ENCODE peak calls at places on chromosome 13, in six cellular contexts. A is ascending aorta, F is fibroblast of lung, N is SK-N-SH, O is cardiac muscle cell, Z is Peyer's patch. D is an unnamed sample.
A peak's percentile ranks its signal among the peaks of the same experiment; 100 is the strongest.

GRCh38 chr13:113947321-113948033 is 26.4 kb downstream of the C13orf46 start:
- DNase-seq in F (peak; percentile 64), A (no peak), Z (no peak), N (no peak), O (peak; percentile 70), D (no peak)

GRCh38 chr13:74142257-74142656 is 8.1 kb upstream of the KLF12 start:
- DNase-seq in O (no peak), F (no peak), A (no peak), N (no peak), Z (no peak), D (no peak)

GRCh38 chr13:69618838-69619237 is 488.8 kb upstream of the ATXN8OS start:
- DNase-seq in Z (no peak), A (no peak), O (no peak), N (no peak), F (no peak), D (no peak)

GRCh38 chr13:47033216-47033615 is 136.4 kb upstream of the HTR2A start:
- DNase-seq in A (no peak), O (peak; percentile 45), N (no peak), Z (no peak), F (peak; percentile 51), D (peak; percentile 60)

GRCh38 chr13:113880651-113881611 is 17.1 kb upstream of the GAS6 start:
- DNase-seq in A (no peak), N (no peak), Z (no peak), O (no peak), F (no peak), D (no peak)

GRCh38 chr13:31790992-31791391 is 51.7 kb downstream of the RXFP2 start:
- DNase-seq in A (no peak), F (no peak), Z (no peak), O (no peak), N (no peak), D (no peak)

GRCh38 chr13:91032104-91032503 is 315.4 kb upstream of the MIR17HG start:
- DNase-seq in F (no peak), O (no peak), Z (no peak), A (no peak), N (no peak), D (no peak)

GRCh38 chr13:83825676-83826075 is 56.6 kb downstream of the SLITRK1 start:
- DNase-seq in F (no peak), Z (no peak), A (no peak), N (no peak), O (no peak), D (peak; percentile 7)

GRCh38 chr13:32645854-32646253 is 59.6 kb downstream of the PDS5B start:
- DNase-seq in Z (no peak), F (no peak), O (no peak), A (no peak), N (no peak), D (no peak)

GRCh38 chr13:51997641-51998330 is 13.5 kb downstream of the ATP7B start:
- DNase-seq in Z (no peak), F (no peak), O (no peak), A (no peak), N (no peak), D (no peak)

GRCh38 chr13:106099765-106100164 is 435.7 kb downstream of the EFNB2 start:
- DNase-seq in A (no peak), O (no peak), Z (no peak), F (no peak), N (no peak), D (no peak)

GRCh38 chr13:30306762-30307193 is 573 bp downstream of the KATNAL1 start:
- DNase-seq in N (peak; percentile 93), Z (peak; percentile 91), A (peak; percentile 65), O (peak; percentile 94), F (peak; percentile 92), D (peak; percentile 98)

GRCh38 chr13:61286148-61286745 is 129.4 kb downstream of the PCDH20 start:
- DNase-seq in Z (no peak), O (no peak), F (no peak), A (no peak), N (peak; percentile 4), D (no peak)

GRCh38 chr13:60583196-60583908 is 186.3 kb downstream of the TDRD3 start:
- DNase-seq in O (peak; percentile 85), Z (no peak), A (no peak), N (no peak), F (peak; percentile 59), D (peak; percentile 17)

GRCh38 chr13:66468656-66469055 is 761.5 kb downstream of the PCDH9 start:
- DNase-seq in A (no peak), N (no peak), O (no peak), F (no peak), Z (no peak), D (peak; percentile 54)

GRCh38 chr13:110042253-110042652 is 255.9 kb upstream of the IRS2 start:
- DNase-seq in N (no peak), Z (no peak), F (no peak), A (no peak), O (no peak), D (peak; percentile 58)

GRCh38 chr13:89982406-89983085 is 1364.9 kb upstream of the MIR17HG start:
- DNase-seq in F (peak; percentile 48), Z (no peak), O (peak; percentile 65), A (no peak), N (no peak), D (peak; percentile 29)

GRCh38 chr13:113539822-113540221 is 44.7 kb upstream of the TFDP1 start:
- DNase-seq in Z (no peak), N (no peak), A (no peak), F (no peak), O (peak; percentile 34), D (no peak)

GRCh38 chr13:112887151-112887550 is 81.9 kb upstream of the MCF2L start:
- DNase-seq in N (no peak), F (no peak), A (no peak), Z (no peak), O (no peak), D (no peak)

GRCh38 chr13:30113983-30114491 is 193.3 kb downstream of the KATNAL1 start:
- DNase-seq in A (no peak), N (no peak), F (no peak), Z (no peak), O (no peak), D (no peak)

GRCh38 chr13:45870232-45870631 is 18.7 kb upstream of the SIAH3 start:
- DNase-seq in Z (no peak), A (no peak), F (no peak), O (no peak), N (no peak), D (no peak)

GRCh38 chr13:82116422-82116989 is 1765.8 kb downstream of the SLITRK1 start:
- DNase-seq in A (no peak), F (no peak), N (no peak), Z (no peak), O (no peak), D (no peak)

GRCh38 chr13:43058836-43059235 is 35.5 kb downstream of the DNAJC15 start:
- DNase-seq in F (no peak), A (no peak), N (no peak), Z (no peak), O (peak; percentile 66), D (no peak)
- H3K4me1 ChIP-seq in F (peaks cover 11% of the 10 kb centered on the region), A (peaks cover 10% of the 10 kb centered on the region), N (peaks cover 12% of the 10 kb centered on the region), Z (peaks cover 6% of the 10 kb centered on the region), O (peaks cover 23% of the 10 kb centered on the region), D (peaks cover 31% of the 10 kb centered on the region)

GRCh38 chr13:97243915-97244820 is 22.0 kb downstream of the MBNL2 start:
- DNase-seq in F (no peak), N (no peak), Z (no peak), O (no peak), A (no peak), D (no peak)

GRCh38 chr13:97240789-97241734 is 18.9 kb downstream of the MBNL2 start:
- DNase-seq in N (no peak), Z (no peak), O (no peak), A (no peak), F (no peak), D (no peak)

GRCh38 chr13:97242755-97243497 is 20.8 kb downstream of the MBNL2 start:
- DNase-seq in A (no peak), O (no peak), F (no peak), Z (no peak), N (no peak), D (no peak)

GRCh38 chr13:97239943-97240788 is 18.0 kb downstream of the MBNL2 start:
- DNase-seq in Z (no peak), A (no peak), O (no peak), F (no peak), N (no peak), D (no peak)

GRCh38 chr13:97241761-97242160 is 19.6 kb downstream of the MBNL2 start:
- DNase-seq in A (no peak), Z (no peak), N (no peak), O (no peak), F (no peak), D (no peak)
- H3K4me1 ChIP-seq in A (peaks cover 63% of the 10 kb centered on the region), Z (no peaks in the 10 kb centered on the region), N (peaks cover 25% of the 10 kb centered on the region), O (peaks cover 21% of the 10 kb centered on the region), F (peaks cover 15% of the 10 kb centered on the region), D (peaks cover 57% of the 10 kb centered on the region)

DNA sequence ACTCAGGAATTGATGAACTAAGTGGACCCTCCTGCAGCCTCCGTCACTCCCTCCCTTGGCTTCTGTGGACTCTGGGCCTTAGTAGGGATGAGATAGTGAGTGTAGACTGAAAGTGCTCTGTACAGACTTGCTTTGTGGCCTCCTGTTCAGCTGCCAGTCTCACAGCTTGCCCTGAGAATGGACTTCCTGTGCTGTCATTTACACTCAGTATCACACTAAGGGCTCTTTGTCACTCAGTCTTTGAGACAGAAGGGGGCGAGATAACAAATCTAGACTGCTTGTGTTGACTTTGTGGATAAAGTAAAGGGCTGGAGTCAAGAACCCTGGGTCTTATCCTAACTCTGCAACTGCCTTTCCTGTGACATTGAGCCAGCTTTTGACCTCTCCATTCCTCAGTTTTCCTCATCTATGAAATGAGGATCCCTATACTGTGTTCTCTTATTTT is 21.0 kb upstream of the SPRY2 start:
- DNase-seq in F (no peak), O (no peak), N (no peak), Z (no peak), A (no peak), D (no peak)
- H3K4me1 ChIP-seq in F (peaks cover 2% of the 10 kb centered on the region), O (peaks cover 49% of the 10 kb centered on the region), N (peaks cover 24% of the 10 kb centered on the region), Z (no peaks in the 10 kb centered on the region), A (peaks cover 12% of the 10 kb centered on the region), D (peaks cover 27% of the 10 kb centered on the region)

GRCh38 chr13:40189885-40190655 is 476.4 kb downstream of the FOXO1 start:
- DNase-seq in A (no peak), O (peak; percentile 52), N (peak; percentile 57), F (peak; percentile 24), Z (no peak), D (no peak)
- H3K4me1 ChIP-seq in A (peaks cover 56% of the 10 kb centered on the region), O (peaks cover 10% of the 10 kb centered on the region), N (peaks cover 22% of the 10 kb centered on the region), F (no peaks in the 10 kb centered on the region), Z (peaks cover 5% of the 10 kb centered on the region), D (peaks cover 58% of the 10 kb centered on the region)

D was measured in adipocyte.